ENCODE peak calls at places on chromosomes 2 and 18, in six cellular contexts. One of them, this sample, is unnamed.
A peak's percentile ranks its signal among the peaks of the same experiment; 100 is the strongest.

GRCh38 chr18:56575819-56576663 is 62.4 kb downstream of the TXNL1 start:
- DNase-seq in K562: peak; percentile 53
- DNase-seq in GM12892: no peak
- DNase-seq in HepG2: peak; percentile 36
- DNase-seq in GM12878: no peak
- DNase-seq in H1: no peak
- DNase-seq in this sample: peak; percentile 12

GRCh38 chr2:128451636-128452411 is 133.2 kb upstream of the HS6ST1 start:
- DNase-seq in K562: no peak
- DNase-seq in GM12892: no peak
- DNase-seq in HepG2: no peak
- DNase-seq in GM12878: no peak
- DNase-seq in H1: no peak
- DNase-seq in this sample: no peak

GRCh38 chr2:33312389-33312788 is 164.1 kb upstream of the RASGRP3 start:
- DNase-seq in K562: no peak
- DNase-seq in GM12892: no peak
- DNase-seq in HepG2: no peak
- DNase-seq in GM12878: no peak
- DNase-seq in H1: no peak
- DNase-seq in this sample: no peak

GRCh38 chr2:176325732-176326131 is 56.5 kb downstream of the MTX2 start:
- DNase-seq in K562: no peak
- DNase-seq in GM12892: no peak
- DNase-seq in HepG2: no peak
- DNase-seq in GM12878: no peak
- DNase-seq in H1: peak; percentile 41
- DNase-seq in this sample: no peak

GRCh38 chr2:190717764-190718651 is 69.1 kb downstream of the NAB1 start:
- DNase-seq in K562: no peak
- DNase-seq in GM12892: no peak
- DNase-seq in HepG2: no peak
- DNase-seq in GM12878: no peak
- DNase-seq in H1: no peak
- DNase-seq in this sample: no peak

GRCh38 chr2:73282924-73283544 is 1.2 kb downstream of the FBXO41 start:
- DNase-seq in K562: no peak
- DNase-seq in GM12892: no peak
- DNase-seq in HepG2: no peak
- DNase-seq in GM12878: no peak
- DNase-seq in H1: no peak
- DNase-seq in this sample: no peak

GRCh38 chr18:5879479-5879882 is 15.8 kb downstream of the TMEM200C start:
- DNase-seq in K562: peak; percentile 26
- DNase-seq in GM12892: no peak
- DNase-seq in HepG2: peak; percentile 24
- DNase-seq in GM12878: no peak
- DNase-seq in H1: no peak
- DNase-seq in this sample: no peak

GRCh38 chr2:109513749-109514588 is 99.8 kb downstream of the SEPTIN10 start:
- DNase-seq in K562: no peak
- DNase-seq in GM12892: peak; percentile 57
- DNase-seq in HepG2: no peak
- DNase-seq in GM12878: peak; percentile 95
- DNase-seq in H1: no peak
- DNase-seq in this sample: no peak

GRCh38 chr2:128372621-128373341 is 54.1 kb upstream of the HS6ST1 start:
- DNase-seq in K562: no peak
- DNase-seq in GM12892: no peak
- DNase-seq in HepG2: no peak
- DNase-seq in GM12878: no peak
- DNase-seq in H1: no peak
- DNase-seq in this sample: no peak

GRCh38 chr2:23280401-23280800 is 104.6 kb upstream of the KLHL29 start:
- DNase-seq in K562: no peak
- DNase-seq in GM12892: no peak
- DNase-seq in HepG2: no peak
- DNase-seq in GM12878: no peak
- DNase-seq in H1: no peak
- DNase-seq in this sample: no peak

GRCh38 chr2:64367868-64368267 is 86.1 kb upstream of the LGALSL start:
- DNase-seq in K562: no peak
- DNase-seq in GM12892: no peak
- DNase-seq in HepG2: no peak
- DNase-seq in GM12878: no peak
- DNase-seq in H1: no peak
- DNase-seq in this sample: no peak

GRCh38 chr2:151971301-151972072 is 127.4 kb downstream of the CACNB4 start:
- DNase-seq in K562: no peak
- DNase-seq in GM12892: no peak
- DNase-seq in HepG2: no peak
- DNase-seq in GM12878: no peak
- DNase-seq in H1: no peak
- DNase-seq in this sample: no peak

GRCh38 chr2:54166121-54166773 is 50.8 kb downstream of the ACYP2 start:
- DNase-seq in K562: no peak
- DNase-seq in GM12892: no peak
- DNase-seq in HepG2: no peak
- DNase-seq in GM12878: no peak
- DNase-seq in H1: no peak
- DNase-seq in this sample: no peak

GRCh38 chr18:55778731-55779460 is 190.9 kb upstream of the TCF4 start:
- DNase-seq in K562: no peak
- DNase-seq in GM12892: no peak
- DNase-seq in HepG2: no peak
- DNase-seq in GM12878: no peak
- DNase-seq in H1: no peak
- DNase-seq in this sample: no peak

GRCh38 chr2:98771771-98772521 is 41.0 kb upstream of the MGAT4A start:
- DNase-seq in K562: no peak
- DNase-seq in GM12892: peak; percentile 41
- DNase-seq in HepG2: no peak
- DNase-seq in GM12878: no peak
- DNase-seq in H1: no peak
- DNase-seq in this sample: no peak

GRCh38 chr18:22745966-22746365 is 187.2 kb upstream of the RBBP8 start:
- DNase-seq in K562: no peak
- DNase-seq in GM12892: no peak
- DNase-seq in HepG2: no peak
- DNase-seq in GM12878: no peak
- DNase-seq in H1: no peak
- DNase-seq in this sample: no peak

GRCh38 chr2:170771049-170771937 is 1.1 kb downstream of the ERICH2 start:
- DNase-seq in K562: peak; percentile 78
- DNase-seq in GM12892: no peak
- DNase-seq in HepG2: peak; percentile 30
- DNase-seq in GM12878: no peak
- DNase-seq in H1: no peak
- DNase-seq in this sample: no peak

GRCh38 chr2:48600204-48600813 is 17.3 kb upstream of the GTF2A1L start:
- DNase-seq in K562: peak; percentile 63
- DNase-seq in GM12892: no peak
- DNase-seq in HepG2: peak; percentile 42
- DNase-seq in GM12878: no peak
- DNase-seq in H1: no peak
- DNase-seq in this sample: no peak

GRCh38 chr2:147294825-147295392 is 549.9 kb upstream of the ACVR2A start:
- DNase-seq in K562: no peak
- DNase-seq in GM12892: no peak
- DNase-seq in HepG2: no peak
- DNase-seq in GM12878: no peak
- DNase-seq in H1: no peak
- DNase-seq in this sample: no peak

GRCh38 chr2:7097353-7097895 is 180.2 kb downstream of the RNF144A start:
- DNase-seq in K562: peak; percentile 81
- DNase-seq in GM12892: peak; percentile 64
- DNase-seq in HepG2: peak; percentile 41
- DNase-seq in GM12878: peak; percentile 35
- DNase-seq in H1: peak; percentile 73
- DNase-seq in this sample: peak; percentile 56

GRCh38 chr2:86435531-86435930 is 5.6 kb upstream of the KDM3A start:
- DNase-seq in K562: no peak
- DNase-seq in GM12892: no peak
- DNase-seq in HepG2: no peak
- DNase-seq in GM12878: no peak
- DNase-seq in H1: no peak
- DNase-seq in this sample: no peak

GRCh38 chr2:230661072-230661957 is 51.3 kb upstream of the CAB39 start:
- DNase-seq in K562: no peak
- DNase-seq in GM12892: no peak
- DNase-seq in HepG2: no peak
- DNase-seq in GM12878: peak; percentile 92
- DNase-seq in H1: no peak
- DNase-seq in this sample: no peak

GRCh38 chr2:134141598-134142340 is 112.1 kb upstream of the MGAT5 start:
- DNase-seq in K562: no peak
- DNase-seq in GM12892: no peak
- DNase-seq in HepG2: no peak
- DNase-seq in GM12878: no peak
- DNase-seq in H1: no peak
- DNase-seq in this sample: no peak

GRCh38 chr2:134142341-134142738 is 111.5 kb upstream of the MGAT5 start:
- DNase-seq in K562: no peak
- DNase-seq in GM12892: no peak
- DNase-seq in HepG2: no peak
- DNase-seq in GM12878: no peak
- DNase-seq in H1: no peak
- DNase-seq in this sample: no peak

GRCh38 chr2:134143568-134143967 is 110.3 kb upstream of the MGAT5 start:
- DNase-seq in K562: no peak
- DNase-seq in GM12892: no peak
- DNase-seq in HepG2: no peak
- DNase-seq in GM12878: no peak
- DNase-seq in H1: no peak
- DNase-seq in this sample: no peak

GRCh38 chr2:134144081-134144596 is 109.7 kb upstream of the MGAT5 start:
- DNase-seq in K562: no peak
- DNase-seq in GM12892: no peak
- DNase-seq in HepG2: no peak
- DNase-seq in GM12878: no peak
- DNase-seq in H1: no peak
- DNase-seq in this sample: no peak

GRCh38 chr2:134142903-134143302 is 111.0 kb upstream of the MGAT5 start:
- DNase-seq in K562: no peak
- DNase-seq in GM12892: no peak
- DNase-seq in HepG2: no peak
- DNase-seq in GM12878: no peak
- DNase-seq in H1: no peak
- DNase-seq in this sample: no peak
- TF ChIP-seq TAF1 in K562: no peak
- TF ChIP-seq TAF1 in GM12892: no peak
- TF ChIP-seq TAF1 in HepG2: no peak
- TF ChIP-seq TAF1 in GM12878: no peak
- TF ChIP-seq TAF1 in H1: no peak
- TF ChIP-seq TAF1 in this sample: no peak

GRCh38 chr2:208012449-208012848 is 12.9 kb downstream of the PLEKHM3 start:
- DNase-seq in K562: peak; percentile 29
- DNase-seq in GM12892: no peak
- DNase-seq in HepG2: no peak
- DNase-seq in GM12878: no peak
- DNase-seq in H1: no peak
- DNase-seq in this sample: no peak

GRCh38 chr2:208020253-208020652 is 5.1 kb downstream of the PLEKHM3 start:
- DNase-seq in K562: no peak
- DNase-seq in GM12892: no peak
- DNase-seq in HepG2: no peak
- DNase-seq in GM12878: no peak
- DNase-seq in H1: no peak
- DNase-seq in this sample: no peak

GRCh38 chr2:208010501-208010900 is 14.8 kb downstream of the PLEKHM3 start:
- DNase-seq in K562: no peak
- DNase-seq in GM12892: no peak
- DNase-seq in HepG2: no peak
- DNase-seq in GM12878: no peak
- DNase-seq in H1: no peak
- DNase-seq in this sample: no peak

GRCh38 chr2:208017721-208018120 is 7.6 kb downstream of the PLEKHM3 start:
- DNase-seq in K562: no peak
- DNase-seq in GM12892: no peak
- DNase-seq in HepG2: no peak
- DNase-seq in GM12878: no peak
- DNase-seq in H1: no peak
- DNase-seq in this sample: no peak

DNA sequence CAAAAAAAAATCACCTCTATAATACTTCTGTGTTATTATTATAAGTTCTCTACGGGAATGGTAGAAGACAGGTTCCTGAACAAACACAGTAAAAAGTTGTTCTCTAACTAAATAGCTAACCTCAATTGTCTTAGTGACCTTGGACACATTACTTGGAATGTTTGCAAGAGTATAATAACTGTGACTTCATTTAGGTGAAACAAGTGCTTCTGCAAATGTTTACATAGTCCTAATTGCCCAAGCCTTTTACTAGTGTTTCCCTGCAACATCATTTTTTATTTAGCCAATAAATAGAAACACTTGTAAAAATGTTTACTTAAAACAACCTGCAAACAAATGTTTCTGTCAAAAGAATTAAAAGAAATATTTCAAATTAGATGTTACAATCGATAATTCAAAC is 9.9 kb downstream of the PLEKHM3 start:
- DNase-seq in K562: no peak
- DNase-seq in GM12892: no peak
- DNase-seq in HepG2: peak; percentile 84
- DNase-seq in GM12878: no peak
- DNase-seq in H1: no peak
- DNase-seq in this sample: no peak
- TF ChIP-seq POLR2AphosphoS5 in K562: no peak
- TF ChIP-seq POLR2AphosphoS5 in GM12892: no peak
- TF ChIP-seq POLR2AphosphoS5 in HepG2: no peak
- TF ChIP-seq POLR2AphosphoS5 in GM12878: no peak
- TF ChIP-seq POLR2AphosphoS5 in H1: no peak
- TF ChIP-seq POLR2AphosphoS5 in this sample: no peak

GRCh38 chr2:3293221-3293620 is 84.4 kb downstream of the EIPR1 start:
- DNase-seq in K562: no peak
- DNase-seq in GM12892: no peak
- DNase-seq in HepG2: no peak
- DNase-seq in GM12878: no peak
- DNase-seq in H1: no peak
- DNase-seq in this sample: no peak
- TF ChIP-seq POLR2A in K562: no peak
- TF ChIP-seq POLR2A in GM12892: no peak
- TF ChIP-seq POLR2A in HepG2: no peak
- TF ChIP-seq POLR2A in GM12878: no peak
- TF ChIP-seq POLR2A in H1: no peak
- TF ChIP-seq POLR2A in this sample: no peak

DNA sequence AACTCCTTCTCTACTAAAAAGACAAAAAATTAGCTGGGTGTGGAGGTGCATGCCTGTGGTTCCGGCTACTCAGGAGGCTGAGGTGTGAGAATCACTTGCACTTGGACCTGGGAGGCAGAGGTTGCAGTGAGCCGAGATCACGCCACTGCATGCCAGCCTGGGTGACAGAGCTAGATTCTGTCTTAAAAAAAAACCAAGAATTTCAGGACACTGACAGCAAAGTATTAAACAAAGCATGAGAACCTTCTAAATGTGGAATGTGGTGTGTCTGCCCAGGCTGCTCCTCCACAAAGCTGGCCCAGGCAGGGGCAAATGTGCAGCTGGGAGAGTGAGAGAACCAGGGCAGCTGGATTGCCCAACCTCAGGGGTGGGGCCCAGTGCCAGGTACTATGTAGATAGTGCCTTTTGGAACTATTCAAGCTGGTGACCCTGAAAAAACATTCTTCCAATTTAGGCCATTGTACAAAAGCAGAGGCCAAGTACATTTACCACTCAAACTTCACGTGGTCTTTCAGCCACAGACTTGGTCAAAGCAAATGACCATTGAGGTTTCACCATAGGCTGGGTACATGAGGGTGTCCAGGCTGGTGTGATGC is 6.7 kb upstream of the UGT1A5 start:
- DNase-seq in K562: no peak
- DNase-seq in GM12892: no peak
- DNase-seq in HepG2: no peak
- DNase-seq in GM12878: no peak
- DNase-seq in H1: no peak
- DNase-seq in this sample: no peak
- TF ChIP-seq TAF1 in K562: no peak
- TF ChIP-seq TAF1 in GM12892: no peak
- TF ChIP-seq TAF1 in HepG2: no peak
- TF ChIP-seq TAF1 in GM12878: no peak
- TF ChIP-seq TAF1 in H1: no peak
- TF ChIP-seq TAF1 in this sample: no peak

This sample was measured in GM12891.